ENCODE peak calls at places on chromosomes 12 and 14, in seven cellular contexts. P is heart left ventricle, F is GM23338, D is cardiac muscle cell, R is adrenal gland, G is uterus, B is A673. X is an unnamed sample. For H3K4me1, the result is how much of the 10 kb centered on the place peaks cover.

GRCh38 chr12:53046655-53047220 is 3.1 kb upstream of the TNS2 start:
- DNase-seq in P (peak), F (peak), D (peak), R (peak), G (peak), B (peak), X (peak)

GRCh38 chr12:131789638-131790037 is 38.6 kb upstream of the MMP17 start:
- DNase-seq in P (no peak), F (no peak), D (no peak), R (peak), G (no peak), B (no peak), X (no peak)

GRCh38 chr12:126512916-126513913 is 1448.0 kb downstream of the AACS start:
- DNase-seq in P (no peak), F (no peak), D (no peak), R (no peak), G (no peak), B (no peak), X (no peak)

GRCh38 chr12:121953695-121954094 is 35.3 kb downstream of the CFAP251 start:
- DNase-seq in P (no peak), F (no peak), D (no peak), R (no peak), G (no peak), B (no peak), X (no peak)

GRCh38 chr14:105091335-105092123 is 26.3 kb upstream of the GPR132 start:
- DNase-seq in P (peak), F (no peak), D (no peak), R (peak), G (peak), B (no peak), X (peak)

GRCh38 chr14:100535287-100536131 is 51.7 kb downstream of the BEGAIN start:
- DNase-seq in P (no peak), F (no peak), D (no peak), R (peak), G (peak), B (no peak), X (no peak)

GRCh38 chr14:28756896-28757570 is 9.6 kb upstream of the FOXG1 start:
- DNase-seq in P (no peak), F (peak), D (peak), R (no peak), G (no peak), B (peak), X (no peak)

GRCh38 chr14:58362798-58363412 is 32.8 kb upstream of the TOMM20L start:
- DNase-seq in P (no peak), F (peak), D (peak), R (no peak), G (no peak), B (peak), X (no peak)

GRCh38 chr12:107684990-107685359 is 624 bp upstream of the PWP1 start:
- DNase-seq in P (no peak), F (peak), D (no peak), R (peak), G (no peak), B (peak), X (no peak)

GRCh38 chr14:64704145-64704742 is at the start of gene PLEKHG3:
- DNase-seq in P (peak), F (peak), D (peak), R (peak), G (peak), B (peak), X (peak)

GRCh38 chr12:113769322-113769721 is 196.8 kb downstream of the RBM19 start:
- DNase-seq in P (no peak), F (peak), D (no peak), R (no peak), G (no peak), B (no peak), X (no peak)

GRCh38 chr12:52539024-52539820 is 13.7 kb downstream of the KRT71 start:
- DNase-seq in P (no peak), F (no peak), D (no peak), R (no peak), G (no peak), B (peak), X (peak)

GRCh38 chr14:61703342-61704129 is 8.2 kb downstream of the HIF1A start:
- DNase-seq in P (no peak), F (no peak), D (no peak), R (no peak), G (no peak), B (no peak), X (no peak)

GRCh38 chr12:29799591-29799990 is 15.8 kb upstream of the TMTC1 start:
- DNase-seq in P (no peak), F (no peak), D (no peak), R (no peak), G (no peak), B (no peak), X (no peak)

GRCh38 chr12:66684222-66684621 is 5.3 kb upstream of the GRIP1 start:
- DNase-seq in P (no peak), F (no peak), D (no peak), R (no peak), G (no peak), B (no peak), X (no peak)

DNA sequence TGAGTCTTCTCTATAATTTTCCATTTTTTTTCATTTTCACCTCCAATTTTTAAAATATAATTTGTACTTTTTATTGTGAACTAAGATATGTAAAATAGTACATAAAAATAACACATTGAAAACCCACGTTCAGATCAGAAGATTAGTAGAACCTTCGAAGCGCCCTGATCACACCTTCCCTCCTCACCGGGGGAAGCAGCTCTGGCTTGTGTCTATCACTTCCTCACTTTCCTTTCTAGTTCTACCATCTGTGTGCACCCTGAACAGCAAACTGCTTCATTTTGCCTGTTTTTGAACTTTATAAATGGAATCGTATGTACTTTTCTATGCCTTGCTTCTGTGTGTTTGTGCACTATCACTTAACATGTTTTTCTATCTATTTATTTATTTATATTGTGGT is 11.8 kb upstream of the CD27 start:
- DNase-seq in P (no peak), F (no peak), D (no peak), R (no peak), G (no peak), B (no peak), X (no peak)
- H3K4me1 ChIP-seq in P (under half), F (under half), D (under half), R (under half), G (under half), B (under half), X (under half)

DNA sequence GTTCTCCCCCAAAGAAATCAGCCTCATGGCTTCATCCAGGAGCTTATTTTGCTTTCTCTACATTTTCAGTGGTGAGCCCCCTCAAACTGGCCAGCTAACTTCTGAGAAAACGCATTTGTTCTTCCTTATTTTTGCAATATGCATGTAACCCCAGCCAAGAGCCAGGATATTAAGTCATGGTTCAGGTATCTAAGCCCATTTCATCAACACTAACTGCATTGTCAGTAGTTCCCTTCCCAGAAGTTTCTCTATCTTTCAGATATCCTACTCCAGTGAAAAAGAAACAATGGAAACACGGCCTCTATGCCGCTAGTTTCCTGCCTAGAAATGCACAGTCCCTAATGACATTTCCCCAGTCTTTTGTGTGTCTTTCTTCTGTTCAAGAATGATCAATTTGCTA is 102.8 kb upstream of the RASSF8 start:
- DNase-seq in P (no peak), F (no peak), D (no peak), R (no peak), G (no peak), B (no peak), X (no peak)
- TF ChIP-seq CTCF in P (no peak), F (no peak), D (no peak), R (no peak), G (no peak), B (no peak), X (no peak)

GRCh38 chr14:75341639-75342038 is 63.0 kb downstream of the FOS start:
- DNase-seq in P (no peak), F (no peak), D (no peak), R (no peak), G (no peak), B (no peak), X (no peak)

GRCh38 chr14:75342762-75343599 is 64.4 kb downstream of the FOS start:
- DNase-seq in P (no peak), F (no peak), D (no peak), R (no peak), G (no peak), B (no peak), X (no peak)

GRCh38 chr14:75340921-75341320 is 62.3 kb downstream of the FOS start:
- DNase-seq in P (peak), F (no peak), D (no peak), R (peak), G (peak), B (peak), X (peak)

GRCh38 chr14:75335588-75335987 is 57.0 kb downstream of the FOS start:
- DNase-seq in P (no peak), F (no peak), D (no peak), R (no peak), G (no peak), B (peak), X (no peak)

GRCh38 chr14:75339059-75339458 is 60.4 kb downstream of the FOS start:
- DNase-seq in P (no peak), F (no peak), D (no peak), R (no peak), G (no peak), B (no peak), X (no peak)
- H3K27ac ChIP-seq in P (peak), F (no peak), D (no peak), R (no peak), G (no peak), B (no peak), X (no peak)

GRCh38 chr12:78888583-78888982 is 24.0 kb downstream of the SYT1 start:
- DNase-seq in P (no peak), F (peak), D (no peak), R (no peak), G (no peak), B (peak), X (no peak)

GRCh38 chr12:78887444-78887843 is 22.9 kb downstream of the SYT1 start:
- DNase-seq in P (no peak), F (no peak), D (no peak), R (no peak), G (no peak), B (no peak), X (no peak)

GRCh38 chr12:78880078-78880477 is 15.5 kb downstream of the SYT1 start:
- DNase-seq in P (no peak), F (peak), D (no peak), R (no peak), G (no peak), B (no peak), X (no peak)

GRCh38 chr12:78887008-78887407 is 22.4 kb downstream of the SYT1 start:
- DNase-seq in P (no peak), F (no peak), D (no peak), R (no peak), G (no peak), B (peak), X (no peak)

GRCh38 chr12:78885466-78885865 is 20.9 kb downstream of the SYT1 start:
- DNase-seq in P (no peak), F (peak), D (no peak), R (no peak), G (no peak), B (no peak), X (no peak)
- H3K4me1 ChIP-seq in P (under half), F (half or more), D (under half), R (under half), G (under half), B (half or more), X (under half)

GRCh38 chr14:68365228-68365627 is 427.6 kb downstream of the ZFP36L1 start:
- DNase-seq in P (no peak), F (no peak), D (no peak), R (no peak), G (no peak), B (no peak), X (no peak)

GRCh38 chr14:68364823-68365222 is 428.0 kb downstream of the ZFP36L1 start:
- DNase-seq in P (no peak), F (peak), D (no peak), R (no peak), G (peak), B (no peak), X (peak)

GRCh38 chr14:68363841-68364711 is 428.8 kb downstream of the ZFP36L1 start:
- DNase-seq in P (peak), F (peak), D (peak), R (peak), G (peak), B (peak), X (no peak)

GRCh38 chr14:68362841-68363240 is 430.0 kb downstream of the ZFP36L1 start:
- DNase-seq in P (peak), F (no peak), D (no peak), R (no peak), G (no peak), B (no peak), X (no peak)

DNA sequence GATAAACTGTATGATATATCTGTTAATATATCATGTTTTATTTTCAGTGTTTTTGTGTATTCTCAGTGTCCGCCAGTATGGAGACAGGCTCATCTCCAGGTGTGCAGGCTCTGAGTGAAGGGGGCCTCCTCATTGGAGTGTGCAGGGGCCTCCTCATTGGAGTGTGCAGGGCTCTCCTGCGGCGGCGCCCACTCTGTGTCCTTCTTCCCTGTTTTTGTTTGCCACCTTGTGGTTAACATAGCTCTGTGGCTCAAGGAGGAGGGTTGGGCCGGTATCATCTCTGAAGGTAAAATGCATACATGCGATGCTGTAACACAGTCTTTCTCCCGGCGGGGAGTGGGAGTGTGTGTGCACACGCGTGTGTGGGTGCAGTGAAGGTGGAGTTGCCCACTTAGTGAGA is 429.5 kb downstream of the ZFP36L1 start:
- DNase-seq in P (no peak), F (peak), D (peak), R (no peak), G (no peak), B (no peak), X (no peak)
- TF ChIP-seq CTCF in P (no peak), F (peak), D (no peak), R (no peak), G (no peak), B (peak), X (no peak)

GRCh38 chr12:50276912-50277671 is 6.2 kb downstream of the LIMA1 start:
- DNase-seq in P (no peak), F (peak), D (no peak), R (no peak), G (no peak), B (no peak), X (no peak)
- H3K27ac ChIP-seq in P (peak), F (no peak), D (no peak), R (peak), G (peak), B (no peak), X (no peak)

GRCh38 chr14:68630611-68631013 is 162.3 kb downstream of the ZFP36L1 start:
- DNase-seq in P (no peak), F (no peak), D (no peak), R (no peak), G (no peak), B (no peak), X (no peak)

GRCh38 chr14:68631058-68631690 is 161.7 kb downstream of the ZFP36L1 start:
- DNase-seq in P (no peak), F (no peak), D (no peak), R (no peak), G (no peak), B (no peak), X (no peak)

GRCh38 chr14:68633131-68633991 is 159.5 kb downstream of the ZFP36L1 start:
- DNase-seq in P (peak), F (no peak), D (no peak), R (no peak), G (no peak), B (peak), X (no peak)

GRCh38 chr14:68632591-68632895 is 160.3 kb downstream of the ZFP36L1 start:
- DNase-seq in P (no peak), F (no peak), D (no peak), R (no peak), G (no peak), B (no peak), X (no peak)

DNA sequence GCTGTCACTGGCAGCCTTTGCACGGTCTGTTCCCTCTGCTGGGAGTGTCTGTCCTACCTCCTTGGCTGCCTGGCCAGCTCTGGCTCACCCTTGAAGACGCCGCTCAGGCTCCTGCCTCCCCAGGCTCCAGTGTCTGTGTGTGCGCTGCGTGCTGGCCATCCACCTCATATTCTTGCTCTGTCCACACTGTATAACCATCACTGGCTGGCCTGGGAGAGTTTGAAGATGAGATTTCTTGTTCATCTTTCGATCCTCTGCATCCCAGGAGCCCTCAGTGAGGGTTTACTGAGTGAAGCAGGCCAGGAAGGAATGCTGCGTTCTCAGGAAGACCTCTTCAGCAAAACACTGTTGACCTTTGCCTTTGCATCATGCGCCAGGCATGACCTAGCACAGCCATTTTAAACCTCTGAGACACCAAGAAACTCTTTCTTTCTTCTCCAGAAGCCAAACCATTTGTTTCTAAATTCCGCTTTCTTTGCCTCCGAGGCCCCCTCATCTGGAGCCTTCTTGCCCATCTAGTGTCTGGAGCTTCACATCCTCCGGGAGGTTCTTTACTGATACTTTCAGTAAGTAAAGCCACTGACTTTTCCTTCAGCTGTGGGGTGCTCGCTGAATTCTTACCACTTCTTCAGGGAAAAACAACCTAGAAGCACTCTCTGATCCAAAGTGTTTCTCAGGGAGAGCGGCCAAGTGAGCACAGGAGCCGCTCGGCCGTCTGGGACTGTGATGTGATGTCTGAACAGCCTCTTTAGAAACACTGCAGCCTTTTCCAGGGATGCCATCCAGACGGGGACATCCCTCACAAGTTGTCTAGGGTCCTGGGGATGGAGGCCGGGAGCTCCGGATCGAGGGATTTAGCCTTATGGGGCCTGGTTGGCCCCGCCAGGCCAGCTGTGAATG is 160.9 kb downstream of the ZFP36L1 start:
- DNase-seq in P (no peak), F (no peak), D (no peak), R (no peak), G (no peak), B (no peak), X (no peak)
- H3K4me1 ChIP-seq in P (half or more), F (under half), D (half or more), R (under half), G (under half), B (under half), X (under half)

DNA sequence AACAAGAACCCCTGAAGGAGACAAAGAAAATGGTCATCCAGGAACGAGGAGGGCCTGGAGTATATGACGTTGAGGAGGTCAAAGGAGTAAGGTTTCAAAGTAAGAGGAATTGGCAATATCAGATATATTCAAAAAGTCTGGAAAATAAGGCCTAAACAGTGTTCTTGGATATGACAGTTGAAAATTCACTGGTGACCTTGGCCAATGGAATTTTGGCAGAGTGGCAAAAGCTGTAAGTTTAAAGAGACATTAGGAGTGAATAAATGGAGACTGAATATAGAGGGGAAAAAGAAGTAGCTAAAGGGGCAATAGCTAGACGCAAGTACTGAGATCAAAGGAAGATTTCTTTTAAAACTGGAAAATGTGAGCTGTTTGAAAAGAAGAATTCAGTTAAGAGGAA is 4.1 kb upstream of the ACTN1 start:
- DNase-seq in P (no peak), F (no peak), D (no peak), R (peak), G (no peak), B (no peak), X (no peak)
- TF ChIP-seq CTCF in P (no peak), F (no peak), D (no peak), R (no peak), G (no peak), B (no peak), X (no peak)

DNA sequence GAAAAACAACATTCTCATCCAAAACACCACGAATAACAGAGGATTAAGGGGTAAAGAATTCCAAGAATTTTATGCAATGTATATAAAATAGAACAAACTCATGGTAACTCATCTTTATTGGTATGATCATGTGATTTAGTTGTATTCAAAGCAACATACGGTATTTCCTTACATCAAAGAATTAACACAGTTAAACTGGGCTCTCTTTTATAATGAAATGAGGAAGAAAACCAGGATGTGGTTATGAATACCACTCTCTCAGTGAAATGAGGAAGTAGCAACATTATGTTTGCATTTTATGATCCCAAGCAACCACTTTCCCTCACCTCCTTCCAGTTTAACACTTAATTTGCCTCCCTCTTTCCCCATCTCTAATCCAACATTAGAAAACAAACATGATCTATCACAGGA is 22.9 kb downstream of the SPTLC2 start:
- DNase-seq in P (no peak), F (no peak), D (no peak), R (no peak), G (no peak), B (peak), X (no peak)
- H3K27ac ChIP-seq in P (no peak), F (peak), D (no peak), R (no peak), G (no peak), B (peak), X (peak)

GRCh38 chr12:98449601-98450000 is 65.8 kb upstream of the TMPO start:
- DNase-seq in P (no peak), F (no peak), D (no peak), R (no peak), G (no peak), B (no peak), X (no peak)

GRCh38 chr12:98453492-98453891 is 61.9 kb upstream of the TMPO start:
- DNase-seq in P (no peak), F (no peak), D (no peak), R (no peak), G (no peak), B (no peak), X (no peak)

GRCh38 chr12:98456583-98457573 is 58.5 kb upstream of the TMPO start:
- DNase-seq in P (peak), F (peak), D (peak), R (peak), G (peak), B (no peak), X (peak)

GRCh38 chr12:98453070-98453469 is 62.3 kb upstream of the TMPO start:
- DNase-seq in P (no peak), F (no peak), D (no peak), R (no peak), G (no peak), B (no peak), X (no peak)
- H3K4me1 ChIP-seq in P (under half), F (under half), D (under half), R (under half), G (under half), B (under half), X (under half)

X was measured in prostate gland.